ENCODE peak calls at places on chromosomes 3 and 15, in five cellular contexts. B is esophagus muscularis mucosa, G is transverse colon, S is GM12891, U is sigmoid colon. V is an unnamed sample.

GRCh38 chr15:29364429-29365078 is 94.9 kb upstream of the NSMCE3 start:
- DNase-seq in U (no peak), S (no peak), G (no peak), B (no peak), V (no peak)

GRCh38 chr3:55678521-55679216 is 191.6 kb upstream of the WNT5A start:
- DNase-seq in S (no peak), G (no peak), U (no peak), B (no peak), V (no peak)

GRCh38 chr15:24848050-24848449 is 106.7 kb upstream of the SNRPN start:
- DNase-seq in S (peak), B (no peak), U (peak), G (no peak), V (no peak)

GRCh38 chr3:58924581-58924980 is 125.2 kb downstream of the CFAP20DC start:
- DNase-seq in G (no peak), S (no peak), B (no peak), U (no peak), V (no peak)

GRCh38 chr15:68130851-68131250 is 74.3 kb downstream of the CALML4 start:
- DNase-seq in S (no peak), B (no peak), U (no peak), G (no peak), V (no peak)

GRCh38 chr3:21059409-21059808 is 691.6 kb downstream of the ZNF385D start:
- DNase-seq in S (no peak), U (no peak), B (no peak), G (no peak), V (no peak)

GRCh38 chr3:55906896-55907295 is 419.8 kb upstream of the WNT5A start:
- DNase-seq in U (no peak), G (no peak), B (no peak), S (no peak), V (no peak)

GRCh38 chr3:17583530-17583929 is 158.9 kb downstream of the TBC1D5 start:
- DNase-seq in U (no peak), G (no peak), B (no peak), S (no peak), V (no peak)

GRCh38 chr3:13887746-13888300 is 8.0 kb upstream of the WNT7A start:
- DNase-seq in S (no peak), G (no peak), B (peak), U (no peak), V (no peak)

GRCh38 chr3:117439812-117440211 is 730.2 kb downstream of the TUSC7 start:
- DNase-seq in S (no peak), U (no peak), G (no peak), B (no peak), V (no peak)

GRCh38 chr15:88209111-88209510 is 47.4 kb downstream of the NTRK3 start:
- DNase-seq in G (no peak), U (no peak), S (no peak), B (no peak), V (no peak)

GRCh38 chr15:28252831-28253230 is 69.1 kb downstream of the HERC2 start:
- DNase-seq in S (no peak), U (no peak), G (no peak), B (peak), V (no peak)

GRCh38 chr3:67635257-67635656 is 19.2 kb downstream of the SUCLG2 start:
- DNase-seq in B (no peak), S (no peak), G (no peak), U (no peak), V (peak)

GRCh38 chr3:195094211-195094921 is 176.6 kb downstream of the XXYLT1 start:
- DNase-seq in B (no peak), G (peak), U (no peak), S (peak), V (no peak)

GRCh38 chr3:12764171-12764776 is 5.2 kb upstream of the TMEM40 start:
- DNase-seq in B (no peak), S (no peak), U (no peak), G (no peak), V (no peak)

GRCh38 chr3:185688808-185689207 is 102.7 kb downstream of the SENP2 start:
- DNase-seq in U (no peak), B (no peak), G (no peak), S (no peak), V (peak)

GRCh38 chr15:43794269-43795037 is 2.3 kb downstream of the SERF2 start:
- DNase-seq in G (no peak), B (no peak), U (no peak), S (no peak), V (no peak)

GRCh38 chr15:25863067-25863967 is at the start of gene ATP10A:
- DNase-seq in B (no peak), G (no peak), S (no peak), U (peak), V (no peak)

GRCh38 chr3:71902258-71903128 is 117.5 kb upstream of the PROK2 start:
- DNase-seq in B (no peak), U (no peak), S (no peak), G (no peak), V (no peak)

GRCh38 chr3:172156309-172156998 is 117.1 kb downstream of the FNDC3B start:
- DNase-seq in U (no peak), S (no peak), G (no peak), B (no peak), V (no peak)

GRCh38 chr15:73927003-73927475 is 777 bp downstream of the LOXL1 start:
- DNase-seq in G (peak), U (peak), B (no peak), S (peak), V (no peak)

GRCh38 chr3:128455116-128455515 is 11.6 kb downstream of the DNAJB8 start:
- DNase-seq in U (no peak), S (no peak), B (no peak), G (no peak), V (no peak)

GRCh38 chr15:67100808-67101581 is 35.6 kb downstream of the SMAD3 start:
- DNase-seq in U (no peak), B (no peak), S (no peak), G (no peak), V (no peak)

GRCh38 chr3:9638147-9638546 is 11.2 kb upstream of the MTMR14 start:
- DNase-seq in S (no peak), B (no peak), G (no peak), U (no peak), V (no peak)

GRCh38 chr3:188683032-188683491 is 488.7 kb upstream of the TPRG1 start:
- DNase-seq in G (no peak), S (no peak), B (no peak), U (no peak), V (peak)

GRCh38 chr15:40333922-40334492 is 6.7 kb downstream of the CCDC9B start:
- DNase-seq in B (peak), G (peak), U (peak), S (no peak), V (no peak)

GRCh38 chr3:173913985-173914421 is 516.5 kb downstream of the NLGN1 start:
- DNase-seq in S (no peak), U (no peak), B (no peak), G (no peak), V (no peak)
- TF ChIP-seq POLR2AphosphoS5 in S (no peak), U (no peak), B (no peak), G (no peak), V (no peak)

GRCh38 chr3:125051715-125052581 is 3.8 kb downstream of the HEG1 start:
- DNase-seq in B (no peak), U (peak), G (peak), S (peak), V (no peak)
- TF ChIP-seq POLR2AphosphoS5 in B (peak), U (peak), G (no peak), S (no peak), V (no peak)

GRCh38 chr3:112116777-112117186 is 16.3 kb downstream of the GCSAM start:
- DNase-seq in B (peak), G (no peak), U (no peak), S (no peak), V (no peak)
- TF ChIP-seq POLR2AphosphoS5 in B (no peak), G (no peak), U (no peak), S (no peak), V (no peak)

GRCh38 chr3:147368151-147368550 is 38.2 kb downstream of the ZIC4 start:
- DNase-seq in U (no peak), S (no peak), G (no peak), B (no peak), V (no peak)
- TF ChIP-seq POLR2AphosphoS5 in U (no peak), S (no peak), G (no peak), B (no peak), V (no peak)